ENCODE peak calls at places on chromosomes 12 and 14, in nine cellular contexts. One of them, this sample, is unnamed.

GRCh38 chr12:58537278-58537677 is 383.0 kb downstream of the LRIG3 start:
- DNase-seq in NCI-H2081: no peak
- DNase-seq in neuronal stem cell: no peak
- DNase-seq in cardiac muscle cell: peak
- DNase-seq in NCI-H774: no peak
- DNase-seq in activated T-cell treated with anti-CD3 and anti-CD28 coated beads for 1 hour: no peak
- DNase-seq in T47D: peak
- DNase-seq in GM03348: peak
- DNase-seq in nucleus accumbens: no peak
- DNase-seq in this sample: peak

GRCh38 chr14:44396226-44396625 is 110.9 kb downstream of the FSCB start:
- DNase-seq in T47D: no peak
- DNase-seq in neuronal stem cell: no peak
- DNase-seq in NCI-H2081: no peak
- DNase-seq in NCI-H774: peak
- DNase-seq in nucleus accumbens: no peak
- DNase-seq in cardiac muscle cell: no peak
- DNase-seq in GM03348: no peak
- DNase-seq in activated T-cell treated with anti-CD3 and anti-CD28 coated beads for 1 hour: no peak
- DNase-seq in this sample: no peak

GRCh38 chr14:39099748-39100147 is 3.3 kb downstream of the SEC23A start:
- DNase-seq in cardiac muscle cell: no peak
- DNase-seq in NCI-H2081: no peak
- DNase-seq in T47D: no peak
- DNase-seq in NCI-H774: no peak
- DNase-seq in neuronal stem cell: no peak
- DNase-seq in nucleus accumbens: no peak
- DNase-seq in GM03348: no peak
- DNase-seq in activated T-cell treated with anti-CD3 and anti-CD28 coated beads for 1 hour: no peak
- DNase-seq in this sample: no peak

GRCh38 chr14:22460461-22461195 is 128.4 kb downstream of the DAD1 start:
- DNase-seq in NCI-H2081: no peak
- DNase-seq in neuronal stem cell: no peak
- DNase-seq in cardiac muscle cell: peak
- DNase-seq in NCI-H774: no peak
- DNase-seq in GM03348: no peak
- DNase-seq in activated T-cell treated with anti-CD3 and anti-CD28 coated beads for 1 hour: no peak
- DNase-seq in T47D: no peak
- DNase-seq in nucleus accumbens: no peak
- DNase-seq in this sample: no peak

GRCh38 chr12:7542813-7543212 is 39.2 kb upstream of the CD163 start:
- DNase-seq in T47D: no peak
- DNase-seq in activated T-cell treated with anti-CD3 and anti-CD28 coated beads for 1 hour: no peak
- DNase-seq in NCI-H2081: no peak
- DNase-seq in neuronal stem cell: no peak
- DNase-seq in cardiac muscle cell: peak
- DNase-seq in GM03348: peak
- DNase-seq in NCI-H774: no peak
- DNase-seq in nucleus accumbens: no peak
- DNase-seq in this sample: no peak

GRCh38 chr12:6828671-6829531 is 694 bp downstream of the P3H3 start:
- DNase-seq in GM03348: peak
- DNase-seq in NCI-H774: peak
- DNase-seq in NCI-H2081: no peak
- DNase-seq in neuronal stem cell: no peak
- DNase-seq in T47D: no peak
- DNase-seq in nucleus accumbens: peak
- DNase-seq in activated T-cell treated with anti-CD3 and anti-CD28 coated beads for 1 hour: peak
- DNase-seq in cardiac muscle cell: peak
- DNase-seq in this sample: peak

GRCh38 chr14:81517798-81518398 is 15.8 kb downstream of the SEL1L start:
- DNase-seq in nucleus accumbens: peak
- DNase-seq in NCI-H774: no peak
- DNase-seq in neuronal stem cell: no peak
- DNase-seq in cardiac muscle cell: peak
- DNase-seq in activated T-cell treated with anti-CD3 and anti-CD28 coated beads for 1 hour: no peak
- DNase-seq in NCI-H2081: no peak
- DNase-seq in T47D: no peak
- DNase-seq in GM03348: peak
- DNase-seq in this sample: no peak

GRCh38 chr14:99123208-99123870 is 148.7 kb downstream of the BCL11B start:
- DNase-seq in activated T-cell treated with anti-CD3 and anti-CD28 coated beads for 1 hour: no peak
- DNase-seq in neuronal stem cell: no peak
- DNase-seq in nucleus accumbens: no peak
- DNase-seq in GM03348: no peak
- DNase-seq in NCI-H2081: no peak
- DNase-seq in cardiac muscle cell: no peak
- DNase-seq in NCI-H774: no peak
- DNase-seq in T47D: no peak
- DNase-seq in this sample: no peak

GRCh38 chr14:68627868-68628604 is 164.8 kb downstream of the ZFP36L1 start:
- DNase-seq in cardiac muscle cell: peak
- DNase-seq in NCI-H2081: no peak
- DNase-seq in NCI-H774: no peak
- DNase-seq in nucleus accumbens: peak
- DNase-seq in neuronal stem cell: peak
- DNase-seq in T47D: peak
- DNase-seq in activated T-cell treated with anti-CD3 and anti-CD28 coated beads for 1 hour: peak
- DNase-seq in GM03348: no peak
- DNase-seq in this sample: no peak

GRCh38 chr12:128992116-128992515 is 138.8 kb downstream of the GLT1D1 start:
- DNase-seq in NCI-H774: no peak
- DNase-seq in cardiac muscle cell: no peak
- DNase-seq in T47D: no peak
- DNase-seq in NCI-H2081: no peak
- DNase-seq in GM03348: no peak
- DNase-seq in activated T-cell treated with anti-CD3 and anti-CD28 coated beads for 1 hour: no peak
- DNase-seq in nucleus accumbens: no peak
- DNase-seq in neuronal stem cell: no peak
- DNase-seq in this sample: no peak

GRCh38 chr14:39050389-39050788 is 52.6 kb downstream of the SEC23A start:
- DNase-seq in NCI-H2081: no peak
- DNase-seq in activated T-cell treated with anti-CD3 and anti-CD28 coated beads for 1 hour: no peak
- DNase-seq in cardiac muscle cell: peak
- DNase-seq in nucleus accumbens: no peak
- DNase-seq in neuronal stem cell: no peak
- DNase-seq in GM03348: peak
- DNase-seq in NCI-H774: no peak
- DNase-seq in T47D: no peak
- DNase-seq in this sample: no peak

GRCh38 chr14:95218472-95219193 is 61.3 kb upstream of the DICER1 start:
- DNase-seq in cardiac muscle cell: no peak
- DNase-seq in activated T-cell treated with anti-CD3 and anti-CD28 coated beads for 1 hour: no peak
- DNase-seq in neuronal stem cell: no peak
- DNase-seq in T47D: no peak
- DNase-seq in NCI-H2081: no peak
- DNase-seq in nucleus accumbens: no peak
- DNase-seq in NCI-H774: no peak
- DNase-seq in GM03348: no peak
- DNase-seq in this sample: no peak

GRCh38 chr14:101442451-101442850 is 118.8 kb upstream of the DIO3 start:
- DNase-seq in NCI-H774: no peak
- DNase-seq in nucleus accumbens: no peak
- DNase-seq in NCI-H2081: no peak
- DNase-seq in activated T-cell treated with anti-CD3 and anti-CD28 coated beads for 1 hour: peak
- DNase-seq in neuronal stem cell: no peak
- DNase-seq in T47D: no peak
- DNase-seq in cardiac muscle cell: peak
- DNase-seq in GM03348: no peak
- DNase-seq in this sample: no peak

GRCh38 chr14:76975051-76975450 is 53.5 kb downstream of the IRF2BPL start:
- DNase-seq in T47D: no peak
- DNase-seq in GM03348: no peak
- DNase-seq in activated T-cell treated with anti-CD3 and anti-CD28 coated beads for 1 hour: no peak
- DNase-seq in nucleus accumbens: no peak
- DNase-seq in cardiac muscle cell: no peak
- DNase-seq in NCI-H774: no peak
- DNase-seq in NCI-H2081: no peak
- DNase-seq in neuronal stem cell: no peak
- DNase-seq in this sample: no peak

GRCh38 chr12:57629897-57630471 is 3.0 kb downstream of the B4GALNT1 start:
- DNase-seq in NCI-H774: no peak
- DNase-seq in activated T-cell treated with anti-CD3 and anti-CD28 coated beads for 1 hour: no peak
- DNase-seq in GM03348: no peak
- DNase-seq in nucleus accumbens: peak
- DNase-seq in cardiac muscle cell: no peak
- DNase-seq in T47D: no peak
- DNase-seq in NCI-H2081: no peak
- DNase-seq in neuronal stem cell: no peak
- DNase-seq in this sample: no peak

GRCh38 chr14:95424533-95424932 is 91.9 kb downstream of the SYNE3 start:
- DNase-seq in NCI-H774: no peak
- DNase-seq in nucleus accumbens: no peak
- DNase-seq in cardiac muscle cell: peak
- DNase-seq in NCI-H2081: no peak
- DNase-seq in neuronal stem cell: no peak
- DNase-seq in GM03348: peak
- DNase-seq in activated T-cell treated with anti-CD3 and anti-CD28 coated beads for 1 hour: no peak
- DNase-seq in T47D: no peak
- DNase-seq in this sample: no peak

GRCh38 chr12:48795550-48796455 is 6.9 kb upstream of the ADCY6 start:
- DNase-seq in cardiac muscle cell: peak
- DNase-seq in neuronal stem cell: peak
- DNase-seq in GM03348: peak
- DNase-seq in NCI-H2081: peak
- DNase-seq in activated T-cell treated with anti-CD3 and anti-CD28 coated beads for 1 hour: peak
- DNase-seq in T47D: peak
- DNase-seq in nucleus accumbens: peak
- DNase-seq in NCI-H774: peak
- DNase-seq in this sample: peak

This sample was measured in dermis microvascular lymphatic vessel endothelial cell.